ENCODE peak calls at places on chromosomes 12 and 14, in seven cellular contexts. W is GM06990; S is Caki2; M is ELF-1; H is fibroblast of mammary gland; I is stimulated activated CD4-positive, alpha-beta T cell treated with anti-CD3 and anti-CD28 coated beads, Interleukin-12 subunit alpha, Interleukin-12 subunit beta, amount 100 ng/mL, for 4 hours; R is GM03348. X is an unnamed sample.

GRCh38 chr14:86777950-86778602 is 1214.9 kb downstream of the GALC start:
- DNase-seq in S (peak; percentile 49), R (peak; percentile 26), W (no peak), I (no peak), H (peak; percentile 86), M (no peak), X (no peak)

GRCh38 chr14:65949711-65950516 is 536.3 kb upstream of the CCDC196 start:
- DNase-seq in S (peak; percentile 33), I (no peak), M (no peak), W (peak; percentile 11), R (peak; percentile 11), H (peak; percentile 35), X (no peak)

GRCh38 chr14:25237845-25238244 is 187.9 kb upstream of the STXBP6 start:
- DNase-seq in R (peak; percentile 12), I (no peak), M (peak; percentile 51), H (peak; percentile 7), W (no peak), S (no peak), X (peak; percentile 1)

GRCh38 chr12:30440826-30441602 is 254.7 kb downstream of the IPO8 start:
- DNase-seq in H (peak; percentile 46), M (peak; percentile 14), I (no peak), S (no peak), R (peak; percentile 43), W (no peak), X (peak; percentile 7)

GRCh38 chr12:50477241-50477832 is 27.4 kb upstream of the DIP2B start:
- DNase-seq in S (no peak), W (no peak), I (no peak), H (no peak), M (no peak), R (no peak), X (no peak)

GRCh38 chr12:116087962-116088361 is 189.5 kb downstream of the MED13L start:
- DNase-seq in M (no peak), S (no peak), R (no peak), W (peak; percentile 23), H (no peak), I (no peak), X (peak; percentile 20)

GRCh38 chr12:115988193-115988592 is 289.3 kb downstream of the MED13L start:
- DNase-seq in M (no peak), W (no peak), R (no peak), H (no peak), S (no peak), I (no peak), X (no peak)

GRCh38 chr12:57236925-57237652 is 7.6 kb downstream of the SHMT2 start:
- DNase-seq in W (no peak), S (no peak), M (no peak), I (no peak), H (no peak), R (peak; percentile 60), X (no peak)

GRCh38 chr12:10562306-10562933 is 51.0 kb downstream of the MAGOHB start:
- DNase-seq in W (no peak), R (peak; percentile 55), I (no peak), M (no peak), H (peak; percentile 67), S (peak; percentile 22), X (peak; percentile 67)

GRCh38 chr14:97626088-97626487 is 828.9 kb downstream of the VRK1 start:
- DNase-seq in I (no peak), M (no peak), S (no peak), R (no peak), H (no peak), W (no peak), X (no peak)

GRCh38 chr14:99604766-99605298 is 825 bp upstream of the CCDC85C start:
- DNase-seq in I (peak; percentile 36), R (peak; percentile 71), S (peak; percentile 26), H (no peak), W (peak; percentile 38), M (peak; percentile 65), X (no peak)

GRCh38 chr12:7060353-7060954 is at the start of gene C1S:
- DNase-seq in S (peak; percentile 72), I (no peak), R (peak; percentile 96), H (peak; percentile 99), M (peak; percentile 83), W (no peak), X (no peak)

GRCh38 chr14:99600232-99600888 is 3.6 kb downstream of the CCDC85C start:
- DNase-seq in W (no peak), H (no peak), I (no peak), S (no peak), R (no peak), M (no peak), X (no peak)

GRCh38 chr12:91622981-91623380 is 440.4 kb upstream of the DCN start:
- DNase-seq in H (no peak), R (no peak), W (no peak), M (no peak), I (no peak), S (no peak), X (no peak)

GRCh38 chr12:40068416-40068815 is 37.5 kb downstream of the SLC2A13 start:
- DNase-seq in S (no peak), M (no peak), H (no peak), R (no peak), W (no peak), I (no peak), X (no peak)

GRCh38 chr12:98821232-98821631 is 176.1 kb downstream of the APAF1 start:
- DNase-seq in I (no peak), H (no peak), M (peak; percentile 60), S (no peak), W (no peak), R (no peak), X (no peak)

GRCh38 chr14:73785336-73785833 is 66.2 kb upstream of the PTGR2 start:
- DNase-seq in I (no peak), W (no peak), M (peak; percentile 78), H (peak; percentile 92), S (peak; percentile 93), R (peak; percentile 59), X (no peak)

GRCh38 chr14:68789798-68790655 is 2.8 kb downstream of the ZFP36L1 start:
- DNase-seq in I (no peak), M (peak; percentile 55), S (peak; percentile 61), W (peak; percentile 42), R (no peak), H (no peak), X (no peak)

GRCh38 chr14:97380539-97380941 is 583.4 kb downstream of the VRK1 start:
- DNase-seq in W (no peak), I (peak; percentile 57), H (no peak), S (peak; percentile 42), R (no peak), M (peak; percentile 7), X (no peak)

GRCh38 chr12:88639361-88639760 is 59.1 kb upstream of the KITLG start:
- DNase-seq in W (no peak), I (no peak), H (peak; percentile 46), M (no peak), R (no peak), S (no peak), X (no peak)

GRCh38 chr12:92078167-92079053 is 67.2 kb downstream of the BTG1 start:
- DNase-seq in M (no peak), S (peak; percentile 80), I (no peak), H (peak; percentile 100), R (peak; percentile 73), W (no peak), X (no peak)

GRCh38 chr12:6264402-6265037 is 46.0 kb upstream of the PLEKHG6 start:
- DNase-seq in M (no peak), H (no peak), W (no peak), I (no peak), R (no peak), S (no peak), X (no peak)

GRCh38 chr14:92880851-92881250 is 42.1 kb upstream of the CHGA start:
- DNase-seq in I (no peak), W (no peak), H (peak; percentile 68), R (peak; percentile 67), M (peak; percentile 45), S (no peak), X (no peak)

GRCh38 chr12:6171409-6172015 is 28.7 kb upstream of the CD9 start:
- DNase-seq in M (no peak), H (no peak), S (no peak), I (no peak), W (no peak), R (no peak), X (no peak)

GRCh38 chr14:54818201-54819133 is 84.2 kb downstream of the GCH1 start:
- DNase-seq in W (no peak), S (no peak), I (no peak), R (peak; percentile 64), H (peak; percentile 72), M (peak; percentile 70), X (no peak)

GRCh38 chr14:76083796-76084195 is 67.9 kb upstream of the GPATCH2L start:
- DNase-seq in M (no peak), W (no peak), S (no peak), I (no peak), R (no peak), H (no peak), X (no peak)

GRCh38 chr14:104786091-104786586 is 9.4 kb downstream of the AKT1 start:
- DNase-seq in M (no peak), R (no peak), W (no peak), I (no peak), S (no peak), H (no peak), X (peak; percentile 46)

GRCh38 chr12:89951050-89951693 is 242.5 kb upstream of the ATP2B1 start:
- DNase-seq in R (no peak), W (no peak), S (no peak), M (peak; percentile 33), H (peak; percentile 49), I (no peak), X (no peak)

GRCh38 chr12:109115758-109116610 is at the start of gene ACACB:
- DNase-seq in H (no peak), R (no peak), W (no peak), I (no peak), M (peak; percentile 19), S (no peak), X (peak; percentile 68)

GRCh38 chr12:91098942-91099341 is 12.4 kb downstream of the LUM start:
- DNase-seq in S (peak; percentile 37), H (peak; percentile 93), I (no peak), M (peak; percentile 29), R (peak; percentile 64), W (no peak), X (no peak)

GRCh38 chr12:51200156-51200555 is 17.7 kb downstream of the POU6F1 start:
- DNase-seq in S (no peak), I (no peak), W (no peak), H (no peak), M (no peak), R (no peak), X (no peak)

GRCh38 chr12:54017027-54017788 is 8.4 kb downstream of the HOXC8 start:
- DNase-seq in M (no peak), R (no peak), W (no peak), S (peak; percentile 81), H (peak; percentile 51), I (no peak), X (no peak)

GRCh38 chr14:32492482-32492881 is 163.4 kb downstream of the AKAP6 start:
- DNase-seq in W (no peak), I (no peak), R (no peak), H (no peak), S (no peak), M (no peak), X (no peak)

GRCh38 chr12:124159655-124160054 is 135.2 kb upstream of the RFLNA start:
- DNase-seq in S (no peak), M (peak; percentile 18), I (no peak), H (no peak), W (no peak), R (no peak), X (no peak)

GRCh38 chr14:105440992-105441391 is 21.4 kb downstream of the MTA1 start:
- DNase-seq in M (no peak), I (no peak), H (no peak), S (no peak), R (no peak), W (no peak), X (no peak)

GRCh38 chr12:104524026-104524425 is 67.3 kb downstream of the CHST11 start:
- DNase-seq in I (no peak), W (no peak), H (peak; percentile 53), S (no peak), R (peak; percentile 28), M (no peak), X (no peak)

GRCh38 chr14:69895109-69895508 is 15.9 kb downstream of the SMOC1 start:
- DNase-seq in M (no peak), S (no peak), W (no peak), R (no peak), H (no peak), I (no peak), X (no peak)